ENCODE peak calls at places on chromosomes 13 and 19, in five cellular contexts. C is AG20443; Y is activated CD4-positive, CD25-positive, alpha-beta regulatory T cell; F is mucosa of gallbladder; O is breast epithelium. G is an unnamed sample.
A peak's percentile ranks its signal among the peaks of the same experiment; 100 is the strongest.

GRCh38 chr13:109130093-109130835 is 500.9 kb downstream of the MYO16 start:
- DNase-seq in C (no peak), Y (no peak), F (no peak), O (no peak), G (no peak)

GRCh38 chr13:98521876-98522275 is 55.0 kb downstream of the STK24 start:
- DNase-seq in C (no peak), Y (no peak), F (no peak), O (no peak), G (no peak)

GRCh38 chr13:83780201-83780600 is 102.1 kb downstream of the SLITRK1 start:
- DNase-seq in C (no peak), Y (no peak), F (no peak), O (no peak), G (no peak)

GRCh38 chr19:3137139-3137538 is 1.3 kb downstream of the GNA15 start:
- DNase-seq in C (no peak), Y (no peak), F (peak; percentile 36), O (no peak), G (no peak)

GRCh38 chr19:33217881-33218280 is 7.8 kb downstream of the SLC7A10 start:
- DNase-seq in C (no peak), Y (no peak), F (no peak), O (no peak), G (no peak)

GRCh38 chr13:46071590-46072249 is 19.2 kb upstream of the ZC3H13 start:
- DNase-seq in C (no peak), Y (no peak), F (no peak), O (no peak), G (no peak)

GRCh38 chr19:45507864-45508680 is 793 bp downstream of the VASP start:
- DNase-seq in C (peak; percentile 46), Y (no peak), F (no peak), O (peak; percentile 62), G (peak; percentile 74)

GRCh38 chr13:35163674-35164073 is 221.6 kb downstream of the NBEA start:
- DNase-seq in C (no peak), Y (no peak), F (no peak), O (no peak), G (no peak)

GRCh38 chr13:46905249-46905648 is 8.4 kb upstream of the HTR2A start:
- DNase-seq in C (no peak), Y (no peak), F (no peak), O (no peak), G (no peak)

GRCh38 chr19:10339380-10339960 is at the start of gene ICAM3:
- DNase-seq in C (no peak), Y (peak; percentile 42), F (no peak), O (no peak), G (peak; percentile 33)

GRCh38 chr19:50500060-50500752 is 10.8 kb downstream of the JOSD2 start:
- DNase-seq in C (no peak), Y (no peak), F (no peak), O (no peak), G (no peak)

GRCh38 chr19:40219721-40220276 is 1.6 kb upstream of the TTC9B start:
- DNase-seq in C (no peak), Y (no peak), F (peak; percentile 35), O (no peak), G (no peak)

GRCh38 chr13:61286148-61286745 is 129.4 kb downstream of the PCDH20 start:
- DNase-seq in C (no peak), Y (no peak), F (no peak), O (no peak), G (no peak)

GRCh38 chr19:12139309-12139708 is 841 bp downstream of the ZNF20 start:
- DNase-seq in C (no peak), Y (no peak), F (no peak), O (no peak), G (no peak)

GRCh38 chr13:100536643-100537180 is 51.9 kb downstream of the GGACT start:
- DNase-seq in C (no peak), Y (no peak), F (no peak), O (no peak), G (peak; percentile 15)